ENCODE peak calls at places on chromosome 14, in eight cellular contexts. I is NT2/D1; P is adipocyte; Y is pancreas; V is stimulated activated CD4-positive, alpha-beta T cell treated with anti-CD3 and anti-CD28 coated beads, Interleukin-12 subunit alpha, Interleukin-12 subunit beta, amount 100 ng/mL, for 24 hours; T is GM04503; C is GM04504; E is activated CD8-positive, alpha-beta memory T cell treated with anti-CD3 and anti-CD28 coated beads for 48 hours. Z is an unnamed sample.

GRCh38 chr14:102262894-102263462 is 42.0 kb downstream of the MOK start:
- DNase-seq in I (peak), P (peak), Y (no peak), V (no peak), T (no peak), C (no peak), E (no peak), Z (no peak)

GRCh38 chr14:67411820-67412421 is at the start of gene PLEK2:
- DNase-seq in I (no peak), P (peak), Y (peak), V (peak), T (no peak), C (peak), E (no peak), Z (no peak)

GRCh38 chr14:32129124-32129523 is 52.0 kb downstream of the ARHGAP5 start:
- DNase-seq in I (no peak), P (peak), Y (no peak), V (no peak), T (peak), C (peak), E (no peak), Z (no peak)

GRCh38 chr14:37791384-37792036 is 196.1 kb downstream of the TTC6 start:
- DNase-seq in I (no peak), P (no peak), Y (no peak), V (no peak), T (no peak), C (no peak), E (no peak), Z (no peak)

GRCh38 chr14:72745546-72745945 is 148.4 kb downstream of the DPF3 start:
- DNase-seq in I (no peak), P (peak), Y (no peak), V (no peak), T (peak), C (peak), E (no peak), Z (no peak)

GRCh38 chr14:90642239-90642717 is 174.0 kb downstream of the TTC7B start:
- DNase-seq in I (peak), P (peak), Y (no peak), V (no peak), T (no peak), C (no peak), E (no peak), Z (no peak)

GRCh38 chr14:55328317-55328716 is 57.1 kb downstream of the FBXO34 start:
- DNase-seq in I (no peak), P (no peak), Y (no peak), V (no peak), T (no peak), C (no peak), E (no peak), Z (no peak)

GRCh38 chr14:98924046-98924445 is 348.0 kb downstream of the BCL11B start:
- DNase-seq in I (no peak), P (no peak), Y (no peak), V (no peak), T (no peak), C (no peak), E (no peak), Z (no peak)

GRCh38 chr14:92352158-92352985 is 29.4 kb downstream of the SLC24A4 start:
- DNase-seq in I (peak), P (no peak), Y (no peak), V (peak), T (no peak), C (no peak), E (no peak), Z (no peak)

GRCh38 chr14:68708343-68708742 is 84.5 kb downstream of the ZFP36L1 start:
- DNase-seq in I (no peak), P (no peak), Y (no peak), V (no peak), T (no peak), C (no peak), E (no peak), Z (no peak)

GRCh38 chr14:59187802-59188460 is 536 bp upstream of the DAAM1 start:
- DNase-seq in I (no peak), P (peak), Y (peak), V (peak), T (no peak), C (no peak), E (no peak), Z (no peak)

GRCh38 chr14:50520947-50521815 is 11.2 kb downstream of the MAP4K5 start:
- DNase-seq in I (no peak), P (peak), Y (no peak), V (peak), T (peak), C (peak), E (peak), Z (no peak)

GRCh38 chr14:96584199-96584906 is 82.2 kb downstream of the PAPOLA start:
- DNase-seq in I (peak), P (peak), Y (peak), V (no peak), T (no peak), C (no peak), E (no peak), Z (no peak)

GRCh38 chr14:71647086-71647784 is 285.0 kb upstream of the RGS6 start:
- DNase-seq in I (no peak), P (no peak), Y (no peak), V (no peak), T (no peak), C (no peak), E (no peak), Z (no peak)

GRCh38 chr14:46580941-46581671 is 70.5 kb downstream of the RPL10L start:
- DNase-seq in I (peak), P (peak), Y (no peak), V (no peak), T (no peak), C (no peak), E (no peak), Z (no peak)

GRCh38 chr14:80127466-80127865 is 83.8 kb downstream of the DIO2 start:
- DNase-seq in I (no peak), P (no peak), Y (no peak), V (no peak), T (no peak), C (no peak), E (no peak), Z (no peak)

GRCh38 chr14:40003773-40004172 is 571.5 kb upstream of the FBXO33 start:
- DNase-seq in I (no peak), P (no peak), Y (no peak), V (no peak), T (no peak), C (no peak), E (no peak), Z (no peak)

GRCh38 chr14:33525626-33526025 is 425.2 kb downstream of the EGLN3 start:
- DNase-seq in I (no peak), P (no peak), Y (no peak), V (no peak), T (no peak), C (no peak), E (no peak), Z (no peak)

GRCh38 chr14:100765296-100765695 is 38.6 kb downstream of the DLK1 start:
- DNase-seq in I (no peak), P (no peak), Y (no peak), V (no peak), T (no peak), C (no peak), E (no peak), Z (no peak)

GRCh38 chr14:87529081-87529480 is 463.9 kb downstream of the GALC start:
- DNase-seq in I (no peak), P (no peak), Y (no peak), V (no peak), T (no peak), C (no peak), E (no peak), Z (no peak)

GRCh38 chr14:61379639-61380184 is 58.3 kb downstream of the PRKCH start:
- DNase-seq in I (no peak), P (no peak), Y (no peak), V (no peak), T (no peak), C (no peak), E (no peak), Z (no peak)

GRCh38 chr14:68843471-68844209 is 50.8 kb upstream of the ZFP36L1 start:
- DNase-seq in I (peak), P (peak), Y (peak), V (peak), T (no peak), C (peak), E (no peak), Z (no peak)

GRCh38 chr14:104879983-104880565 is 15.0 kb downstream of the CEP170B start:
- DNase-seq in I (no peak), P (no peak), Y (peak), V (no peak), T (no peak), C (no peak), E (no peak), Z (no peak)

GRCh38 chr14:35197015-35197414 is 74.7 kb downstream of the PRORP start:
- DNase-seq in I (no peak), P (no peak), Y (no peak), V (no peak), T (no peak), C (no peak), E (no peak), Z (no peak)